ENCODE peak calls at places on chromosomes 4 and X, in four cellular contexts. Y is substantia nigra, I is ovary, D is HTR-8/SVneo. J is an unnamed sample.

GRCh38 chr4:70734168-70734954 is 12.6 kb downstream of the RUFY3 start:
- DNase-seq in D (no peak), I (no peak), Y (no peak), J (peak)

GRCh38 chr4:56880572-56880971 is 27.1 kb upstream of the REST start:
- DNase-seq in D (no peak), Y (no peak), I (no peak), J (no peak)

GRCh38 chr4:117783716-117784115 is 250.6 kb upstream of the NDST3 start:
- DNase-seq in D (no peak), I (no peak), Y (no peak), J (peak)

GRCh38 chr4:79747252-79747651 is 325.8 kb downstream of the ANTXR2 start:
- DNase-seq in D (no peak), Y (no peak), I (no peak), J (no peak)

GRCh38 chr4:34720563-34720962 is 1523.8 kb downstream of the ARAP2 start:
- DNase-seq in Y (no peak), D (peak), I (no peak), J (peak)

GRCh38 chr4:156685308-156685707 is 286.3 kb downstream of the PDGFC start:
- DNase-seq in D (no peak), Y (no peak), I (no peak), J (no peak)

GRCh38 chr4:6278801-6279197 is 9.1 kb downstream of the WFS1 start:
- DNase-seq in Y (no peak), I (peak), D (no peak), J (no peak)

GRCh38 chrX:123779908-123780396 is 47.1 kb upstream of the THOC2 start:
- DNase-seq in I (no peak), Y (no peak), D (no peak), J (no peak)

GRCh38 chr4:2174061-2174460 is 67.9 kb downstream of the HAUS3 start:
- DNase-seq in I (no peak), D (no peak), Y (no peak), J (no peak)

GRCh38 chr4:73856518-73856917 is 3.4 kb downstream of the PF4V1 start:
- DNase-seq in Y (no peak), D (no peak), I (no peak), J (no peak)

GRCh38 chr4:17512973-17513665 is 1.2 kb upstream of the QDPR start:
- DNase-seq in I (no peak), Y (no peak), D (no peak), J (no peak)

GRCh38 chr4:26619784-26620183 is 35.9 kb downstream of the TBC1D19 start:
- DNase-seq in D (no peak), Y (no peak), I (no peak), J (no peak)

GRCh38 chr4:139266583-139267257 is 13.3 kb downstream of the MGARP start:
- DNase-seq in D (peak), I (peak), Y (peak), J (peak)

GRCh38 chr4:38832624-38833528 is 23.7 kb downstream of the TLR6 start:
- DNase-seq in I (no peak), Y (no peak), D (no peak), J (no peak)

GRCh38 chr4:7960017-7960789 is 20.5 kb upstream of the AFAP1 start:
- DNase-seq in D (no peak), Y (no peak), I (no peak), J (no peak)

GRCh38 chr4:2832981-2833670 is 10.5 kb upstream of the ADD1 start:
- DNase-seq in D (no peak), I (no peak), Y (no peak), J (no peak)

GRCh38 chrX:40474205-40474626 is 106.6 kb upstream of the ATP6AP2 start:
- DNase-seq in Y (no peak), I (no peak), D (peak), J (peak)

GRCh38 chr4:85708468-85708867 is 233.5 kb downstream of the ARHGAP24 start:
- DNase-seq in Y (no peak), D (no peak), I (no peak), J (no peak)

GRCh38 chr4:128241425-128241913 is 46.1 kb downstream of the PGRMC2 start:
- DNase-seq in I (no peak), D (peak), Y (no peak), J (peak)

GRCh38 chr4:59553739-59554126 is 1646.4 kb upstream of the ADGRL3 start:
- DNase-seq in Y (no peak), D (peak), I (no peak), J (peak)

GRCh38 chrX:826026-826425 is 195.4 kb downstream of the SHOX start:
- DNase-seq in I (no peak), Y (no peak), D (no peak), J (no peak)

GRCh38 chr4:6121941-6122340 is 78.4 kb downstream of the JAKMIP1 start:
- DNase-seq in Y (no peak), D (no peak), I (no peak), J (no peak)

GRCh38 chr4:78693777-78694456 is 82.2 kb upstream of the BMP2K start:
- DNase-seq in D (no peak), I (no peak), Y (no peak), J (no peak)

GRCh38 chrX:2710041-2710471 is 19.0 kb downstream of the CD99 start:
- DNase-seq in I (no peak), Y (no peak), D (peak), J (peak)

GRCh38 chr4:11743236-11743635 is 314.5 kb upstream of the HS3ST1 start:
- DNase-seq in D (no peak), Y (no peak), I (no peak), J (no peak)

GRCh38 chrX:39766085-39766726 is 331.6 kb downstream of the BCOR start:
- DNase-seq in I (no peak), D (no peak), Y (no peak), J (no peak)

GRCh38 chr4:19791422-19792113 is 460.1 kb upstream of the SLIT2 start:
- DNase-seq in Y (no peak), I (no peak), D (no peak), J (no peak)

GRCh38 chr4:17236686-17237085 is 275.2 kb downstream of the QDPR start:
- DNase-seq in I (no peak), Y (no peak), D (no peak), J (no peak)

GRCh38 chr4:101037938-101038413 is 309.4 kb downstream of the PPP3CA start:
- DNase-seq in Y (no peak), I (no peak), D (no peak), J (no peak)

GRCh38 chr4:82898322-82899243 is 2.0 kb upstream of the THAP9 start:
- DNase-seq in I (peak), D (no peak), Y (no peak), J (peak)

GRCh38 chrX:17075004-17075403 is 128.5 kb downstream of the REPS2 start:
- DNase-seq in D (no peak), I (no peak), Y (no peak), J (no peak)

GRCh38 chr4:130131536-130131935 is 1035.6 kb downstream of the C4orf33 start:
- DNase-seq in I (no peak), Y (no peak), D (no peak), J (no peak)

GRCh38 chr4:74466242-74466641 is 21.3 kb downstream of the AREG start:
- DNase-seq in Y (no peak), D (no peak), I (no peak), J (no peak)

GRCh38 chr4:140052050-140052449 is 101.9 kb downstream of the MAML3 start:
- DNase-seq in D (no peak), Y (no peak), I (peak), J (peak)

GRCh38 chr4:130640583-130640982 is 1544.6 kb downstream of the C4orf33 start:
- DNase-seq in Y (no peak), I (no peak), D (no peak), J (no peak)

GRCh38 chr4:42396361-42397255 is 680 bp upstream of the SHISA3 start:
- DNase-seq in D (no peak), I (no peak), Y (no peak), J (no peak)

GRCh38 chrX:139518475-139518874 is 12.1 kb upstream of the F9 start:
- DNase-seq in Y (no peak), D (no peak), I (no peak), J (no peak)